ENCODE peak calls at places on chromosomes 5 and 9, in nine cellular contexts. One of them, this sample, is unnamed.

GRCh38 chr5:139014726-139015125 is 139.6 kb upstream of the LRRTM2 start:
- DNase-seq in Panc1: peak
- DNase-seq in stomach: no peak
- DNase-seq in SK-N-SH: no peak
- DNase-seq in HepG2: no peak
- DNase-seq in endothelial cell of umbilical vein: peak
- DNase-seq in GM23338: no peak
- DNase-seq in spleen: no peak
- DNase-seq in sigmoid colon: no peak
- DNase-seq in this sample: no peak

GRCh38 chr5:20656262-20656661 is 668.3 kb upstream of the CDH18 start:
- DNase-seq in GM23338: no peak
- DNase-seq in spleen: no peak
- DNase-seq in Panc1: no peak
- DNase-seq in stomach: no peak
- DNase-seq in SK-N-SH: no peak
- DNase-seq in endothelial cell of umbilical vein: no peak
- DNase-seq in sigmoid colon: no peak
- DNase-seq in HepG2: no peak
- DNase-seq in this sample: no peak

GRCh38 chr5:56190500-56190899 is 42.6 kb downstream of the ANKRD55 start:
- DNase-seq in stomach: peak
- DNase-seq in sigmoid colon: peak
- DNase-seq in spleen: no peak
- DNase-seq in SK-N-SH: no peak
- DNase-seq in GM23338: no peak
- DNase-seq in endothelial cell of umbilical vein: peak
- DNase-seq in Panc1: no peak
- DNase-seq in HepG2: no peak
- DNase-seq in this sample: no peak

GRCh38 chr9:108087781-108088180 is 598.2 kb upstream of the KLF4 start:
- DNase-seq in Panc1: no peak
- DNase-seq in stomach: no peak
- DNase-seq in GM23338: no peak
- DNase-seq in sigmoid colon: peak
- DNase-seq in SK-N-SH: no peak
- DNase-seq in spleen: no peak
- DNase-seq in HepG2: no peak
- DNase-seq in endothelial cell of umbilical vein: no peak
- DNase-seq in this sample: no peak

GRCh38 chr5:131441184-131441583 is 177.3 kb downstream of the CDC42SE2 start:
- DNase-seq in HepG2: no peak
- DNase-seq in stomach: no peak
- DNase-seq in Panc1: no peak
- DNase-seq in sigmoid colon: no peak
- DNase-seq in SK-N-SH: no peak
- DNase-seq in spleen: no peak
- DNase-seq in GM23338: no peak
- DNase-seq in endothelial cell of umbilical vein: no peak
- DNase-seq in this sample: no peak

GRCh38 chr9:36148652-36149051 is 12.1 kb downstream of the GLIPR2 start:
- DNase-seq in HepG2: peak
- DNase-seq in spleen: peak
- DNase-seq in SK-N-SH: peak
- DNase-seq in sigmoid colon: peak
- DNase-seq in endothelial cell of umbilical vein: peak
- DNase-seq in Panc1: no peak
- DNase-seq in GM23338: no peak
- DNase-seq in stomach: peak
- DNase-seq in this sample: peak

GRCh38 chr9:132266017-132266416 is 88.8 kb downstream of the SETX start:
- DNase-seq in SK-N-SH: no peak
- DNase-seq in spleen: no peak
- DNase-seq in HepG2: no peak
- DNase-seq in stomach: no peak
- DNase-seq in GM23338: no peak
- DNase-seq in Panc1: no peak
- DNase-seq in endothelial cell of umbilical vein: no peak
- DNase-seq in sigmoid colon: no peak
- DNase-seq in this sample: no peak

GRCh38 chr5:65102501-65102825 is 333.7 kb downstream of the CWC27 start:
- DNase-seq in sigmoid colon: no peak
- DNase-seq in spleen: no peak
- DNase-seq in endothelial cell of umbilical vein: peak
- DNase-seq in Panc1: no peak
- DNase-seq in SK-N-SH: no peak
- DNase-seq in stomach: no peak
- DNase-seq in HepG2: no peak
- DNase-seq in GM23338: no peak
- DNase-seq in this sample: no peak

GRCh38 chr9:120583958-120584369 is 4.0 kb upstream of the CDK5RAP2 start:
- DNase-seq in spleen: no peak
- DNase-seq in GM23338: peak
- DNase-seq in sigmoid colon: no peak
- DNase-seq in endothelial cell of umbilical vein: peak
- DNase-seq in Panc1: no peak
- DNase-seq in stomach: peak
- DNase-seq in SK-N-SH: peak
- DNase-seq in HepG2: peak
- DNase-seq in this sample: no peak

GRCh38 chr5:5246736-5247135 is 106.6 kb downstream of the ADAMTS16 start:
- DNase-seq in HepG2: no peak
- DNase-seq in spleen: no peak
- DNase-seq in sigmoid colon: no peak
- DNase-seq in GM23338: no peak
- DNase-seq in SK-N-SH: no peak
- DNase-seq in stomach: no peak
- DNase-seq in Panc1: no peak
- DNase-seq in endothelial cell of umbilical vein: no peak
- DNase-seq in this sample: no peak

GRCh38 chr5:151016700-151017099 is 3.7 kb upstream of the GPX3 start:
- DNase-seq in stomach: no peak
- DNase-seq in HepG2: peak
- DNase-seq in SK-N-SH: no peak
- DNase-seq in sigmoid colon: peak
- DNase-seq in GM23338: no peak
- DNase-seq in Panc1: no peak
- DNase-seq in endothelial cell of umbilical vein: no peak
- DNase-seq in spleen: peak
- DNase-seq in this sample: no peak
- TF ChIP-seq POLR2AphosphoS5 in stomach: no peak
- TF ChIP-seq POLR2AphosphoS5 in HepG2: no peak
- TF ChIP-seq POLR2AphosphoS5 in SK-N-SH: no peak
- TF ChIP-seq POLR2AphosphoS5 in sigmoid colon: peak
- TF ChIP-seq POLR2AphosphoS5 in GM23338: no peak
- TF ChIP-seq POLR2AphosphoS5 in Panc1: no peak
- TF ChIP-seq POLR2AphosphoS5 in endothelial cell of umbilical vein: no peak
- TF ChIP-seq POLR2AphosphoS5 in spleen: no peak
- TF ChIP-seq POLR2AphosphoS5 in this sample: no peak

GRCh38 chr5:180093241-180093640 is 21.7 kb upstream of the RNF130 start:
- DNase-seq in GM23338: no peak
- DNase-seq in stomach: no peak
- DNase-seq in endothelial cell of umbilical vein: no peak
- DNase-seq in HepG2: no peak
- DNase-seq in Panc1: no peak
- DNase-seq in SK-N-SH: no peak
- DNase-seq in spleen: no peak
- DNase-seq in sigmoid colon: no peak
- DNase-seq in this sample: no peak

GRCh38 chr5:180088561-180088960 is 17.0 kb upstream of the RNF130 start:
- DNase-seq in Panc1: no peak
- DNase-seq in spleen: no peak
- DNase-seq in sigmoid colon: no peak
- DNase-seq in endothelial cell of umbilical vein: no peak
- DNase-seq in GM23338: no peak
- DNase-seq in HepG2: no peak
- DNase-seq in stomach: no peak
- DNase-seq in SK-N-SH: no peak
- DNase-seq in this sample: no peak

GRCh38 chr5:180086816-180087426 is 15.4 kb upstream of the RNF130 start:
- DNase-seq in endothelial cell of umbilical vein: no peak
- DNase-seq in HepG2: no peak
- DNase-seq in stomach: no peak
- DNase-seq in spleen: no peak
- DNase-seq in Panc1: no peak
- DNase-seq in sigmoid colon: no peak
- DNase-seq in SK-N-SH: no peak
- DNase-seq in GM23338: no peak
- DNase-seq in this sample: no peak

GRCh38 chr5:180090769-180091546 is 19.4 kb upstream of the RNF130 start:
- DNase-seq in endothelial cell of umbilical vein: peak
- DNase-seq in SK-N-SH: no peak
- DNase-seq in HepG2: peak
- DNase-seq in stomach: peak
- DNase-seq in spleen: no peak
- DNase-seq in GM23338: peak
- DNase-seq in sigmoid colon: no peak
- DNase-seq in Panc1: no peak
- DNase-seq in this sample: no peak

DNA sequence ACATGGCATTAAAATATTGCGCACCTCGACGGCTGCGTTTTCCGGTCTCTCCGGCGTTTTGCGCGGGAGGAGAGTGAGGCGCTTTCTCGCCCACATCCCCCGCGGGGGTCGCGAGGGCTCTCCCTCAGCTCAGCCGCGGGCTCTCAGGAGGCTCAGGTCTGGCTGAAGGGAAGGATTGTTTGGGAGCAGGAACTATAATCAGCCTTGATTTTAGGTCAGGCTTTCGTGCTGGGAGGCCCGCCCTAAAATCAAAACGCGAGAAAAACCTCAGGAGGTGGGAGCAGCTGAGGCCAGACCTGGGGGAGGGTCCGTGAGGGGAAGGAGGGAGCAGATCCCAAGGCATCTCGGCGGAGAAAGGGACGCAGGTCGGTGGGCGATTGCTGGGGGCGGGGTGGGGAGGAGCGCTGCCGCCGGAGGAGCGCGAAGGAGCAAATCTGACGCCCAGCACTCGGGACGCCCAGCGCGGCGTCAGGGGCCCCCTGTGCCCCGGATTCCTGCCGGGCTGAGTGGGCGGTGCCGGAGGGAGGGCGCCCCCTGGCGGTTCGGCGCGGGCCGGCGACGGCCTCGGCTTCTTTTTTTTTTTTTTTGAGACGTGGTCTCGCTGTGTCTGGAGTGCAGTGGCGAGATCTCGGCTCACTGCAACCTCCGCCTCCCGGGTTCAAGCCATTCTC is 18.7 kb upstream of the RNF130 start:
- DNase-seq in stomach: peak
- DNase-seq in spleen: peak
- DNase-seq in GM23338: peak
- DNase-seq in endothelial cell of umbilical vein: peak
- DNase-seq in HepG2: peak
- DNase-seq in sigmoid colon: peak
- DNase-seq in Panc1: no peak
- DNase-seq in SK-N-SH: peak
- DNase-seq in this sample: no peak
- TF ChIP-seq POLR2AphosphoS5 in stomach: peak
- TF ChIP-seq POLR2AphosphoS5 in spleen: peak
- TF ChIP-seq POLR2AphosphoS5 in GM23338: peak
- TF ChIP-seq POLR2AphosphoS5 in endothelial cell of umbilical vein: peak
- TF ChIP-seq POLR2AphosphoS5 in HepG2: no peak
- TF ChIP-seq POLR2AphosphoS5 in sigmoid colon: no peak
- TF ChIP-seq POLR2AphosphoS5 in Panc1: peak
- TF ChIP-seq POLR2AphosphoS5 in SK-N-SH: peak
- TF ChIP-seq POLR2AphosphoS5 in this sample: no peak

GRCh38 chr9:93531374-93531773 is 45.0 kb upstream of the PHF2 start:
- DNase-seq in SK-N-SH: no peak
- DNase-seq in HepG2: no peak
- DNase-seq in Panc1: no peak
- DNase-seq in endothelial cell of umbilical vein: no peak
- DNase-seq in stomach: no peak
- DNase-seq in spleen: no peak
- DNase-seq in sigmoid colon: no peak
- DNase-seq in GM23338: peak
- DNase-seq in this sample: no peak
- TF ChIP-seq POLR2AphosphoS5 in SK-N-SH: no peak
- TF ChIP-seq POLR2AphosphoS5 in HepG2: no peak
- TF ChIP-seq POLR2AphosphoS5 in Panc1: no peak
- TF ChIP-seq POLR2AphosphoS5 in endothelial cell of umbilical vein: no peak
- TF ChIP-seq POLR2AphosphoS5 in stomach: no peak
- TF ChIP-seq POLR2AphosphoS5 in spleen: no peak
- TF ChIP-seq POLR2AphosphoS5 in sigmoid colon: no peak
- TF ChIP-seq POLR2AphosphoS5 in GM23338: no peak
- TF ChIP-seq POLR2AphosphoS5 in this sample: no peak

GRCh38 chr9:136482793-136483588 is at the start of gene SEC16A:
- DNase-seq in SK-N-SH: peak
- DNase-seq in endothelial cell of umbilical vein: peak
- DNase-seq in stomach: peak
- DNase-seq in GM23338: peak
- DNase-seq in sigmoid colon: peak
- DNase-seq in HepG2: peak
- DNase-seq in spleen: peak
- DNase-seq in Panc1: peak
- DNase-seq in this sample: peak

GRCh38 chr9:136482046-136482792 is 621 bp downstream of the SEC16A start:
- DNase-seq in sigmoid colon: peak
- DNase-seq in HepG2: no peak
- DNase-seq in SK-N-SH: peak
- DNase-seq in endothelial cell of umbilical vein: peak
- DNase-seq in GM23338: peak
- DNase-seq in stomach: no peak
- DNase-seq in Panc1: no peak
- DNase-seq in spleen: no peak
- DNase-seq in this sample: no peak

GRCh38 chr9:136485049-136485647 is 2.3 kb upstream of the SEC16A start:
- DNase-seq in sigmoid colon: peak
- DNase-seq in endothelial cell of umbilical vein: peak
- DNase-seq in HepG2: peak
- DNase-seq in stomach: peak
- DNase-seq in GM23338: peak
- DNase-seq in Panc1: peak
- DNase-seq in spleen: peak
- DNase-seq in SK-N-SH: peak
- DNase-seq in this sample: no peak

GRCh38 chr9:136484153-136485048 is 1.6 kb upstream of the SEC16A start:
- DNase-seq in HepG2: peak
- DNase-seq in spleen: peak
- DNase-seq in SK-N-SH: no peak
- DNase-seq in Panc1: no peak
- DNase-seq in endothelial cell of umbilical vein: no peak
- DNase-seq in stomach: peak
- DNase-seq in sigmoid colon: peak
- DNase-seq in GM23338: no peak
- DNase-seq in this sample: no peak

DNA sequence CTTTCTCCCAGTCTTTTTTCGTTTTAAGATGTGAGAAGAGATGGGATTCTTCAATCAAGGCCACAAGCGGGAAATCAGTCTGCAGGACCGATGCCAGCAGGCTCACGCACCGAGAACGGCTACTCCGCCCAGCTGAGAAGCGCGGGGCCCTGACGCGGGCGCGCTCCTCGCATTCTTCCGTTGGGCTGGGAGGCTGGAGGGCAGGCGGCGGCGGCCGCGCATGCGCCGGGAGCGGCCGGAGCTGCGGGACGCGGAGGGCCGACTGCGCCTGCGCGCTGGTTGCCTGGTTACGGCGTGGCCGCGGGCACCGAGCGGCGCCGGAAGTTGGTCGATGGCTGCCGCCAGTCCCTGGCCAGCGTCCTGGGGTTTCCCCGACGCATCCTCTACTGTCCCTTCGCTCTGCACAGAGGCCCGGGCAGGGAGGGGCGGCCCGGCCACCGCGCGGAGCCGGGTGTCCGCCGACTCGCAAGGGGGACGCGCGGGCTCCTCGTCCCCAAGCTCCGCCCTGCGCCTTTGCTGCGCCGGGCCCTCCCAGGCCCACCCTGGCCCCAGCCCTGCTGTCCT is 831 bp upstream of the SEC16A start:
- DNase-seq in SK-N-SH: peak
- DNase-seq in GM23338: peak
- DNase-seq in Panc1: no peak
- DNase-seq in endothelial cell of umbilical vein: peak
- DNase-seq in sigmoid colon: peak
- DNase-seq in stomach: peak
- DNase-seq in spleen: peak
- DNase-seq in HepG2: peak
- DNase-seq in this sample: no peak
- TF ChIP-seq POLR2AphosphoS5 in SK-N-SH: peak
- TF ChIP-seq POLR2AphosphoS5 in GM23338: peak
- TF ChIP-seq POLR2AphosphoS5 in Panc1: peak
- TF ChIP-seq POLR2AphosphoS5 in endothelial cell of umbilical vein: peak
- TF ChIP-seq POLR2AphosphoS5 in sigmoid colon: peak
- TF ChIP-seq POLR2AphosphoS5 in stomach: peak
- TF ChIP-seq POLR2AphosphoS5 in spleen: peak
- TF ChIP-seq POLR2AphosphoS5 in HepG2: peak
- TF ChIP-seq POLR2AphosphoS5 in this sample: peak